ENCODE peak calls at places on chromosomes 7 and 10, in nine cellular contexts. M is A549, B is GM12891, R is gastrocnemius medialis, J is lower leg skin, C is GM12878, L is ovary, E is stomach, T is adrenal gland. K is an unnamed sample.

GRCh38 chr10:78336402-78336791 is 302.7 kb downstream of the RPS24 start:
- DNase-seq in M (no peak), L (peak), J (peak), B (no peak), T (no peak), R (no peak), C (no peak), E (peak), K (no peak)

GRCh38 chr10:124287791-124288190 is 130.9 kb downstream of the OAT start:
- DNase-seq in J (no peak), R (no peak), E (peak), L (no peak), M (no peak), C (no peak), T (no peak), B (no peak), K (no peak)

GRCh38 chr10:78907458-78908211 is 161.1 kb upstream of the ZMIZ1 start:
- DNase-seq in L (no peak), J (peak), M (no peak), C (no peak), R (no peak), B (no peak), T (peak), E (peak), K (no peak)

GRCh38 chr7:94440460-94441039 is 45.9 kb downstream of the COL1A2 start:
- DNase-seq in M (no peak), J (no peak), B (no peak), E (no peak), C (no peak), L (no peak), T (no peak), R (no peak), K (no peak)

GRCh38 chr10:29969255-29970011 is 90.0 kb downstream of the JCAD start:
- DNase-seq in L (no peak), E (no peak), C (no peak), J (no peak), B (no peak), R (peak), T (no peak), M (no peak), K (no peak)

GRCh38 chr7:30950197-30950596 is 13.6 kb upstream of the GHRHR start:
- DNase-seq in J (no peak), R (no peak), C (no peak), B (no peak), T (no peak), E (no peak), M (no peak), L (no peak), K (no peak)

GRCh38 chr7:101754432-101755159 is 62.8 kb upstream of the CUX1 start:
- DNase-seq in C (no peak), E (no peak), M (peak), J (no peak), B (no peak), T (peak), R (no peak), L (peak), K (no peak)

GRCh38 chr7:39926111-39926510 is 23.9 kb upstream of the CDK13 start:
- DNase-seq in B (no peak), J (no peak), E (no peak), R (no peak), T (no peak), C (no peak), M (no peak), L (no peak), K (no peak)

GRCh38 chr7:88881136-88881535 is 85.6 kb upstream of the TEX47 start:
- DNase-seq in T (no peak), M (no peak), E (no peak), J (no peak), L (no peak), C (no peak), R (no peak), B (no peak), K (no peak)

GRCh38 chr10:91785851-91786250 is 12.4 kb upstream of the TNKS2 start:
- DNase-seq in T (no peak), E (no peak), M (no peak), B (no peak), C (no peak), J (no peak), R (no peak), L (no peak), K (no peak)

GRCh38 chr7:90210925-90211324 is 615 bp upstream of the STEAP2 start:
- DNase-seq in T (no peak), J (no peak), E (no peak), C (no peak), L (peak), B (no peak), R (no peak), M (no peak), K (no peak)

GRCh38 chr10:77493851-77494788 is 143.5 kb downstream of the KCNMA1 start:
- DNase-seq in E (no peak), T (no peak), M (peak), B (no peak), C (no peak), R (no peak), J (no peak), L (no peak), K (no peak)

GRCh38 chr7:155269766-155270585 is 27.7 kb upstream of the INSIG1 start:
- DNase-seq in C (no peak), E (no peak), J (no peak), T (no peak), M (no peak), L (no peak), R (no peak), B (no peak), K (no peak)

GRCh38 chr10:101772017-101772894 is 3.7 kb downstream of the FGF8 start:
- DNase-seq in M (no peak), L (no peak), T (no peak), B (no peak), C (no peak), E (no peak), R (no peak), J (peak), K (no peak)

GRCh38 chr10:114825513-114826253 is 4.1 kb downstream of the FHIP2A start:
- DNase-seq in E (no peak), B (peak), J (no peak), T (peak), M (no peak), C (peak), L (no peak), R (peak), K (peak)

GRCh38 chr10:131701131-131701947 is 199.5 kb upstream of the PPP2R2D start:
- DNase-seq in J (peak), L (no peak), T (no peak), E (no peak), R (no peak), M (no peak), C (no peak), B (no peak), K (no peak)

GRCh38 chr7:17015575-17015974 is 133.8 kb upstream of the AGR3 start:
- DNase-seq in R (no peak), B (no peak), J (no peak), C (no peak), E (no peak), T (no peak), M (no peak), L (no peak), K (no peak)

GRCh38 chr7:127682140-127682539 is 30.1 kb downstream of the SND1 start:
- DNase-seq in J (no peak), E (no peak), L (no peak), T (no peak), M (no peak), R (no peak), C (no peak), B (no peak), K (no peak)

GRCh38 chr7:29038463-29038862 is 80.3 kb upstream of the TRIL start:
- DNase-seq in T (no peak), C (no peak), R (no peak), L (no peak), E (no peak), J (no peak), B (no peak), M (no peak), K (no peak)

GRCh38 chr7:157402911-157403534 is 66.2 kb downstream of the DNAJB6 start:
- DNase-seq in R (no peak), E (no peak), B (no peak), L (no peak), C (no peak), J (no peak), T (no peak), M (no peak), K (peak)

GRCh38 chr7:28037220-28038010 is 143.2 kb downstream of the JAZF1 start:
- DNase-seq in J (no peak), C (peak), B (no peak), M (peak), R (no peak), T (peak), L (no peak), E (no peak), K (peak)

GRCh38 chr7:120554960-120555571 is 282.1 kb downstream of the KCND2 start:
- DNase-seq in L (peak), T (peak), M (peak), R (no peak), C (peak), B (no peak), E (no peak), J (no peak), K (peak)

GRCh38 chr10:5720182-5720581 is 35.5 kb downstream of the TASOR2 start:
- DNase-seq in T (no peak), C (no peak), L (no peak), B (no peak), E (no peak), J (no peak), M (no peak), R (no peak), K (no peak)

GRCh38 chr7:143512488-143513340 is 35.0 kb downstream of the TAS2R41 start:
- DNase-seq in L (no peak), B (no peak), C (no peak), J (no peak), M (no peak), T (no peak), E (no peak), R (no peak), K (no peak)

GRCh38 chr7:103989200-103989784 is at the start of gene RELN:
- DNase-seq in J (no peak), L (no peak), R (no peak), M (no peak), B (peak), C (no peak), E (no peak), T (no peak), K (peak)

GRCh38 chr10:8835453-8836167 is 781.1 kb downstream of the GATA3 start:
- DNase-seq in R (no peak), B (no peak), T (no peak), C (no peak), M (no peak), J (no peak), L (no peak), E (no peak), K (no peak)

GRCh38 chr10:132098539-132099421 is 33.0 kb downstream of the JAKMIP3 start:
- DNase-seq in C (no peak), T (no peak), R (no peak), M (no peak), L (no peak), E (peak), J (peak), B (no peak), K (no peak)

GRCh38 chr7:66326501-66327180 is 121.5 kb downstream of the TPST1 start:
- DNase-seq in T (no peak), E (no peak), J (no peak), B (no peak), M (no peak), L (no peak), R (no peak), C (no peak), K (no peak)

GRCh38 chr7:141785711-141786552 is 4.1 kb upstream of the TAS2R5 start:
- DNase-seq in L (no peak), E (no peak), T (peak), J (no peak), R (no peak), M (peak), C (peak), B (peak), K (peak)

GRCh38 chr10:120945801-120946302 is 94.7 kb downstream of the WDR11 start:
- DNase-seq in T (peak), J (peak), B (no peak), E (peak), L (no peak), M (no peak), C (no peak), R (no peak), K (no peak)

GRCh38 chr10:52755297-52756062 is 17.1 kb downstream of the MBL2 start:
- DNase-seq in C (no peak), M (no peak), T (peak), B (no peak), J (no peak), R (no peak), E (no peak), L (no peak), K (peak)

GRCh38 chr10:132376394-132376851 is 20.6 kb upstream of the PWWP2B start:
- DNase-seq in L (no peak), E (no peak), B (no peak), T (peak), J (peak), M (no peak), C (no peak), R (no peak), K (no peak)

GRCh38 chr7:63789378-63790176 is 209.1 kb upstream of the ZNF722 start:
- DNase-seq in B (no peak), M (no peak), J (no peak), E (no peak), C (no peak), L (peak), R (no peak), T (peak), K (no peak)

GRCh38 chr7:3112499-3113134 is 69.0 kb upstream of the CARD11 start:
- DNase-seq in R (no peak), J (peak), C (no peak), M (no peak), B (no peak), T (no peak), L (no peak), E (no peak), K (no peak)

GRCh38 chr10:113335603-113336002 is 217.2 kb upstream of the HABP2 start:
- DNase-seq in J (no peak), E (no peak), L (no peak), R (no peak), M (no peak), C (no peak), B (no peak), T (no peak), K (no peak)

GRCh38 chr7:8200717-8201116 is 61.2 kb downstream of the ICA1 start:
- DNase-seq in C (no peak), T (no peak), J (no peak), R (no peak), M (no peak), E (no peak), L (no peak), B (no peak), K (no peak)

GRCh38 chr7:138720286-138720685 is 19.1 kb upstream of the SVOPL start:
- DNase-seq in E (no peak), J (no peak), L (no peak), M (no peak), R (no peak), B (no peak), C (no peak), T (no peak), K (no peak)

GRCh38 chr10:79021948-79022499 is 46.7 kb upstream of the ZMIZ1 start:
- DNase-seq in J (peak), T (peak), B (no peak), L (no peak), M (no peak), R (peak), E (no peak), C (no peak), K (no peak)

GRCh38 chr7:4103352-4104091 is 578.6 kb upstream of the FOXK1 start:
- DNase-seq in M (peak), J (no peak), E (no peak), T (no peak), C (no peak), R (no peak), L (no peak), B (no peak), K (no peak)

GRCh38 chr7:81127991-81128390 is 209.1 kb upstream of the SEMA3C start:
- DNase-seq in M (no peak), E (no peak), L (no peak), T (no peak), B (no peak), J (no peak), C (no peak), R (no peak), K (no peak)

DNA sequence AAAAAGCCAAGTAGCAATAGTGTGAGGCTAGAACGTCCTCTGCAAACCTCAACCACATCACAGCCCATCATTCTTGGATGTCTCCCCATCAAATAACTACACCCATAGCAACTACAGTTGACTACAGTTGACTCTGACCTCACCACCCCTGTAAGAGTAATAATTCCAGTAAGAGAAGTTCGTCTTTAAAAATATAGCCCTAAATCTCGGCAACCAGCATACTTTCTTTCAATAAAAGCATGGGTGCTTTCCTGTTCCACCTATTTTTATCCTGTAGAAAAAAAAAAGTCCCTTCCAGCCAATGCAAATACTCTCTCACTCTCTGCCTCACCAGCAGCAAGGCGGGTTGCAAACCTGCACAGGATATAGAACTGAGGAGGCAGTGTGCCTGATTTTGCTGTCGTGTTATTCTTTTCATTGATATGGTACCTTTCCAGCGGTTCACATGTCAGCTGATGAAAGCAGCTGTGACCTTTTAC is 187.5 kb upstream of the NFE2L3 start:
- DNase-seq in C (peak), T (no peak), J (no peak), R (no peak), M (no peak), B (no peak), L (no peak), E (peak), K (no peak)
- TF ChIP-seq POLR2A in C (peak), T (no peak), J (no peak), R (no peak), M (no peak), B (peak), L (no peak), E (no peak), K (no peak)

GRCh38 chr7:44884553-44885393 is 557 bp downstream of the PURB start:
- DNase-seq in B (no peak), J (peak), T (peak), M (no peak), L (peak), E (peak), C (no peak), R (peak), K (peak)
- TF ChIP-seq POLR2A in B (no peak), J (no peak), T (peak), M (no peak), L (no peak), E (no peak), C (peak), R (no peak), K (no peak)

DNA sequence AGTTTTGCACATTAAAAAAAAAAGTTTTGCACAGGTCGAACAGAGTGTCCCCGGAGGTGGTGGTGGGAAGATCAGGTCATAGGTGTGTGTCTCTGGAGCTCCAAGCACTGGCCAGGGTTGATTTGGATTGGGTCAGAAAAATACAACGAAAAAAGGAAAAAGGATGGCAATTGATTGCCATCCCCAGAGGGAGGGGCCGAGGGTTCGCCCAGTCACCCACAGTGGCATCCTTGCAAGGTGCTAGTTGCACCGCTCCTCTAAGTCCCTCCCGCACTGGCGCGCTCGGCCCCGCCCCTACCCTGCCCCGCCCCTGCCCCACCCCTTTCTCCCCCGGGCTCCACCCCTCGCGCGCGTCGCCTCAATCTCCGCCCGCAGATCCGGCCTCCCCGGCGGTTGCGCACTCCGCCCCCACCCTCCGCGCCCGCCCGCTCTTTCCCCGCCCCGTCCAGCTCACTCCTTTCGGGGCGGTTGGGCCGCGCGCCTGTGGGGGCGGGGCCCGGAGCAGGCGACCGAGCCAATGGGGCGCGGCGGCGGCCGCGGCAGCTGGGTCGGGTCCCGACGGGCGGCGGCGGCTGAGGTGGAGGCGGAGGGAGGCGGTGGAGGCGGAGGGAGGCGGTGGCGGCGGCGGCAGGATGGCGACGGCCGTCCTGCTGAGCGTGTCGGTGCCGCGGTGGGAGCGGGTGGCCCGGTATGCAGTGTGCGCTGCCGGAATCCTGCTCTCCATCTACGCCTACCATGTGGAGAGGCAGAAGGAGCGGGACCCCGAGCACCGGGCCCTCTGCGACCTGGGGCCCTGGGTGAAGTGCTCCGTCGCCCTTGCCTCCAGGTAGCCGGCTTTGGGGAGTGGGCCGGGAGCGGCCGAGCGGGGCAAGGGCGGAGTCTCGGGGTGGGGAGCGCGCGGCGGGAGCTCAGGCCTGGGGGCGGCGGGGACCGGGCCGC is 31.5 kb upstream of the ERV3-1 start:
- DNase-seq in L (peak), C (peak), T (peak), R (peak), E (peak), M (peak), J (peak), B (peak), K (peak)
- TF ChIP-seq POLR2A in L (no peak), C (peak), T (peak), R (peak), E (no peak), M (peak), J (no peak), B (no peak), K (no peak)

DNA sequence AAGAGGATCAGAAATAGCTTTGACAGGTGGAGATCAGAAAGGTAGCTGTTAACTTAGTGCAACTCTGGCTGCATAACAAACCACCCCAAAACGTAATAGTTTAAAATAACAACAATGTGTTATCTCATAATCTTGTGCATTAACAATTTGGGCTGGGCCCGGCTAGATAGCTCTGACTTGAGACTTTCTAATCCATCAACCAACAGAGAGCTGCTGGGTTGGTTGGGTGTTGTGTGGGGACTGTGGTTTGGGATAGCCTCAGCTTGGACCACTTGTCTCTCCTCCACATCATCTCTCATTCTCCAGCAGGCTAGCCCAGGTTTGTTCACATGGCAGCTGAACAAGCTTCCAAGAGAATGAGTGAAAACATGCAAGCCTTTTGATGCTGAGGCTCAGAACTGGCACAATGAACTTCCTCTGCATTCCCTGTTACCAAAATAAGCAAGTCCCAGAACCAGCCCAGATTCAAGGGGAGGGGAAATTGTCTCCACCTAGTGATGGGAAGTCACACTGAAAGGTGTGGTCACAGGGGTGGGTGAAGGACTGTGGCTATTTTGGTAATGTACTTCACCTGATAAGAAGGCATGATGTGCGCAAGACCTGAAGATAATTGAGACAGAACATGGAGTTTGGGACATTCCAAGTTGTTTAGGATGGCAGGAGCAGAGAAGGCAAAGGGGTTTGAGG is 20.4 kb upstream of the ASAH2 start:
- DNase-seq in C (no peak), M (no peak), E (no peak), T (no peak), L (no peak), R (no peak), J (no peak), B (no peak), K (no peak)
- TF ChIP-seq POLR2A in C (no peak), M (no peak), E (no peak), T (no peak), L (no peak), R (no peak), J (no peak), B (no peak), K (no peak)

DNA sequence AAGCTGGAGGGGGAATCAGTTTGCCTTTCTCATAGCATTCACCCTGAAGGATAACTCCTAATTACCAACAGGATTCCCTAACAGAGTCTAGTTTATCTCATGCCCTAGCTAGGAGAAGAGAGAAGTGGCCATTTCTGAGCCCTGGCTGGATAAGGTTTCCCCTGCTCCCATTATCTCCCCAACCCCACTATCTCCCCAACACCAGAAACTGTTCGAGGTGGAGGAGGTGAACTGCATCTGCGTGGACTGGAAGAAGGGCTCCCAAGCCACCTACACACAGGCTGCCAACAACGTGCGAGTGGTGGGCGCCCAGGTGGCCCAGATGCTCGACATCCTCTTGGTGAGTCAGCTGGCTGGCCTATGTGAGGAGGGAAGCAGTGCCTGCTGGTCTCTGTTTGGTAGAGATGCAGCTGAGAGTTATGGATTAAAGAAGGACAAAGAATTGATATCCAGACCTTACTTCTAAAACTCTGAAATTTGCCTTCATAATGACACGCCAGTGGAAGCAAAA is 3.8 kb downstream of the PNLIPRP1 start:
- DNase-seq in J (no peak), R (no peak), M (no peak), C (no peak), B (no peak), E (no peak), T (no peak), L (no peak), K (no peak)
- TF ChIP-seq POLR2A in J (no peak), R (no peak), M (no peak), C (no peak), B (no peak), E (no peak), T (no peak), L (no peak), K (no peak)

K was measured in erythroblast.